ENCODE peak calls at places on chromosomes 13 and 19, in nine cellular contexts. G is cardiac muscle cell; T is GM23248; Z is CD8-positive, alpha-beta T cell; F is heart right ventricle; B is tibial nerve; R is transverse colon; V is tibial artery; P is psoas muscle. N is an unnamed sample. For H3K4me1, the result is how much of the 10 kb centered on the place peaks cover.

GRCh38 chr19:12095111-12095790 is 30.7 kb downstream of the ZNF844 start:
- DNase-seq in G (no peak), T (peak), Z (no peak), F (no peak), B (no peak), R (no peak), V (no peak), P (no peak), N (no peak)

GRCh38 chr19:38555200-38555599 is 62.6 kb downstream of the MAP4K1 start:
- DNase-seq in G (no peak), T (no peak), Z (no peak), F (no peak), B (no peak), R (no peak), V (no peak), P (no peak), N (no peak)

GRCh38 chr13:59906413-59907027 is 257.2 kb downstream of the DIAPH3 start:
- DNase-seq in G (peak), T (peak), Z (no peak), F (no peak), B (no peak), R (no peak), V (no peak), P (no peak), N (no peak)

GRCh38 chr19:19382118-19382517 is 23.4 kb upstream of the GATAD2A start:
- DNase-seq in G (no peak), T (no peak), Z (no peak), F (no peak), B (no peak), R (peak), V (no peak), P (no peak), N (no peak)

GRCh38 chr19:18049390-18049789 is 37.3 kb downstream of the IL12RB1 start:
- DNase-seq in G (no peak), T (peak), Z (no peak), F (peak), B (peak), R (peak), V (peak), P (peak), N (peak)

GRCh38 chr19:45477713-45478453 is 10.1 kb downstream of the FOSB start:
- DNase-seq in G (no peak), T (peak), Z (no peak), F (no peak), B (no peak), R (no peak), V (no peak), P (no peak), N (no peak)

GRCh38 chr13:103469771-103470170 is 403.6 kb upstream of the SLC10A2 start:
- DNase-seq in G (no peak), T (no peak), Z (no peak), F (no peak), B (no peak), R (no peak), V (no peak), P (no peak), N (no peak)

GRCh38 chr13:94154362-94154761 is 325.1 kb downstream of the DCT start:
- DNase-seq in G (no peak), T (peak), Z (no peak), F (no peak), B (peak), R (no peak), V (peak), P (peak), N (no peak)

GRCh38 chr13:99322297-99323103 is 15.3 kb upstream of the GPR183 start:
- DNase-seq in G (no peak), T (peak), Z (peak), F (no peak), B (no peak), R (no peak), V (no peak), P (no peak), N (no peak)

GRCh38 chr13:90518398-90518797 is 829.1 kb upstream of the MIR17HG start:
- DNase-seq in G (no peak), T (no peak), Z (no peak), F (no peak), B (no peak), R (no peak), V (no peak), P (no peak), N (no peak)

GRCh38 chr13:66305960-66306617 is 924.0 kb downstream of the PCDH9 start:
- DNase-seq in G (no peak), T (no peak), Z (no peak), F (no peak), B (no peak), R (no peak), V (no peak), P (no peak), N (no peak)

GRCh38 chr13:26561636-26562537 is 4.4 kb downstream of the WASF3 start:
- DNase-seq in G (peak), T (peak), Z (no peak), F (no peak), B (no peak), R (no peak), V (no peak), P (no peak), N (no peak)

GRCh38 chr13:98656223-98656622 is 79.3 kb upstream of the STK24 start:
- DNase-seq in G (no peak), T (no peak), Z (no peak), F (no peak), B (no peak), R (no peak), V (no peak), P (no peak), N (no peak)

GRCh38 chr13:109139346-109139745 is 509.9 kb downstream of the MYO16 start:
- DNase-seq in G (no peak), T (no peak), Z (no peak), F (no peak), B (no peak), R (no peak), V (no peak), P (no peak), N (no peak)

GRCh38 chr19:45243144-45243732 is 2.0 kb downstream of the EXOC3L2 start:
- DNase-seq in G (no peak), T (no peak), Z (no peak), F (no peak), B (no peak), R (no peak), V (no peak), P (no peak), N (no peak)

GRCh38 chr13:79837741-79838450 is 356.9 kb downstream of the NDFIP2 start:
- DNase-seq in G (no peak), T (peak), Z (no peak), F (no peak), B (no peak), R (no peak), V (no peak), P (no peak), N (no peak)

GRCh38 chr19:32200312-32201038 is 144.9 kb upstream of the ZNF507 start:
- DNase-seq in G (no peak), T (no peak), Z (no peak), F (peak), B (no peak), R (no peak), V (no peak), P (no peak), N (peak)

GRCh38 chr13:45055198-45055901 is 65.0 kb upstream of the GTF2F2 start:
- DNase-seq in G (no peak), T (peak), Z (no peak), F (no peak), B (no peak), R (peak), V (no peak), P (no peak), N (no peak)

GRCh38 chr13:38223093-38223492 is 126.6 kb upstream of the UFM1 start:
- DNase-seq in G (peak), T (peak), Z (no peak), F (no peak), B (no peak), R (no peak), V (no peak), P (no peak), N (no peak)

GRCh38 chr13:47211106-47211505 is 314.3 kb upstream of the HTR2A start:
- DNase-seq in G (no peak), T (peak), Z (no peak), F (no peak), B (no peak), R (no peak), V (no peak), P (no peak), N (no peak)

GRCh38 chr13:19795956-19796355 is 13.2 kb upstream of the PSPC1 start:
- DNase-seq in G (no peak), T (no peak), Z (no peak), F (no peak), B (no peak), R (no peak), V (no peak), P (no peak), N (no peak)
- H3K27ac ChIP-seq in G (no peak), T (no peak), Z (no peak), F (no peak), B (no peak), R (no peak), V (no peak), P (no peak), N (no peak)

GRCh38 chr13:41465965-41466364 is 8.6 kb downstream of the RGCC start:
- DNase-seq in G (no peak), T (no peak), Z (no peak), F (no peak), B (no peak), R (no peak), V (no peak), P (no peak), N (no peak)
- H3K4me1 ChIP-seq in G (under half), T (under half), Z (half or more), F (under half), B (under half), R (under half), V (under half), P (under half), N (half or more)

DNA sequence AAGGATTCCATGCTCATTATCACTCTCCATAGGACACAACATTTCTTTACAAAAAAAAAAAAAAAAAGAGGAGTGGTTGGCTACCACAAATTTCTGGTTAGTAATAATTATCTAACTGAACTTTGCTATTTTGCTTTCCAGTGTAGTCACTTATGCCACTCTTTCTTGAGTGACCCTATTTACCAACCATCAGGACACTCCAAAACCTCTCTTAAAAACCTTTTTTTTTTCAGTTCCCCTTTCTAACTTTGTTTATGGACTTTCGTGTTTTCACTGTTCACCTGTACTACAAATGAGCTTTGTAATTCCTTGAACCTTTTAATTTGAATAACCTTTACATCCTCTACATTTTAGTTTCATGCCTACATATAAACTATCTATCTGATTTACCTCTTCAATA is 686.5 kb upstream of the PCDH9 start:
- DNase-seq in G (no peak), T (no peak), Z (no peak), F (no peak), B (no peak), R (no peak), V (no peak), P (no peak), N (no peak)
- H3K4me3 ChIP-seq in G (no peak), T (no peak), Z (no peak), F (no peak), B (no peak), R (no peak), V (no peak), P (no peak), N (no peak)

GRCh38 chr19:4556574-4557185 is 2.8 kb downstream of the SEMA6B start:
- DNase-seq in G (peak), T (peak), Z (peak), F (no peak), B (no peak), R (peak), V (no peak), P (no peak), N (no peak)

GRCh38 chr19:4559569-4559968 is at the start of gene SEMA6B:
- DNase-seq in G (no peak), T (no peak), Z (no peak), F (no peak), B (peak), R (no peak), V (peak), P (peak), N (peak)

GRCh38 chr19:4557971-4558941 is 1.2 kb downstream of the SEMA6B start:
- DNase-seq in G (peak), T (peak), Z (peak), F (no peak), B (no peak), R (peak), V (no peak), P (no peak), N (no peak)

GRCh38 chr19:4555657-4556561 is 3.6 kb downstream of the SEMA6B start:
- DNase-seq in G (no peak), T (no peak), Z (no peak), F (no peak), B (no peak), R (peak), V (no peak), P (no peak), N (no peak)

DNA sequence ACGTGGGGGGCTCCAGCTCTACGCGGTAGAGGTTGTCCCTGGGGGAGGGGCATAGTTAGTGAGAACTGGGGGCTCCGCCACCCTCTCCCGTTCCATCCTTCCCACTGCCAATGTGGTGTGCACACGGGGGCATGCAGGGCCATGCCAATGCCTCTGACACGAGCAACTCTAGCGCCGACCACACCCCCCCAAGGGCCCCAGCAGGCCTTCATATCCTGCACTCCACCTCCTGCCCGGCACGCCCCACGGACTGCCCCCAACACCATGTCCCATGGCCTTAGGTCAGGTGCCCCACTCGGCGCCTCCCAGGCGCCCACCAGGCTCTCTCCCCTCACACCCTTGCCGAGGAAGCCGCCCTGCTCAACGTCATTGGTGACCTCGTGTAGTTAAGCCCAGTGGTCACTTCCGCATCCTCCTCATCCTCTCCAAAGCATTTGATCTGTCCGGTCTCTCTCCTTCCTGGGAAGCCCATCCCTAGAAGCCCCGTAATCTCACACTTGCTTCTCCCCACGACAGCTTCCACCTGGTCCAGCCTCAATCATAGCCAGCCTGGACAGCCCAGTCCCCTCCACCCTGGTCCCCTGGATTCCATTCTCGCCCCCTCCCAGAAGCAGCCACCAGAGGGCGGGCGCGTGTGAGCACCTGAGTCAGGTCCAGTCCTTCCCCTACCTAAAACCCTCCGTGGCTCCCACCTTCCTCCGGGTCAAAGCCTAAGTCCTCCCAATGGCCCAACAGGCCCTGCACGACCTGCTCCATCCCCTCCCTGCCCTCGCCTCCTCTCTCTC is 2.1 kb downstream of the SEMA6B start:
- DNase-seq in G (no peak), T (no peak), Z (no peak), F (no peak), B (no peak), R (no peak), V (no peak), P (no peak), N (no peak)
- H3K27ac ChIP-seq in G (no peak), T (no peak), Z (no peak), F (peak), B (no peak), R (no peak), V (no peak), P (no peak), N (no peak)

DNA sequence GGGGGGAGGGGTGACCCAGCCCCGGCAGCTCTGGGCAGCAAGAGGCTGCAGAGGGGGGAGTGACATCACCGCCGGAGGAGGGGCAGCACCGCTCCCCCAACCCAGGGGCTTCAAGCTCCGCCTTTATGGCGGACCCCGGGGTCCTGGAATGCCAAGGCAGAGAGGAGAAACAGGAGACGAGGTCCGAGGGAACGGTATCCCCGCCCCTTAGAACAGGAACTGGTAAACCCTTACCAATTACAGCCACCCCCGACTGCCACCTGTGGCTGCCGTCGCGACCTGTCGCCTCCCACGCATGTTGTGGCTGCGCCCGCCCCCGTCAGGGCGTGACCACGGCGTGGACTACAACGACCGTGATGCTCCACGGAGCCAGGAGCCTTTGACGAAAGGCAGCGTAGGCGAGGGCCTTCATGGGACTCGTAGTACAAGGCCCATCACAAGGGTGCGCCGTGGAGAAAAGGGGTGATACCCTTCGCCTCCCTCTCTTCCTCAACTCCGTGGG is 4.1 kb upstream of the KCNC3 start:
- DNase-seq in G (peak), T (peak), Z (peak), F (peak), B (peak), R (peak), V (peak), P (peak), N (peak)
- H3K4me1 ChIP-seq in G (under half), T (under half), Z (under half), F (under half), B (under half), R (under half), V (under half), P (under half), N (under half)

GRCh38 chr19:41325947-41326706 is 16.2 kb downstream of the CCDC97 start:
- DNase-seq in G (peak), T (peak), Z (peak), F (no peak), B (no peak), R (peak), V (peak), P (no peak), N (no peak)
- H3K4me3 ChIP-seq in G (no peak), T (peak), Z (no peak), F (peak), B (peak), R (no peak), V (peak), P (peak), N (peak)

DNA sequence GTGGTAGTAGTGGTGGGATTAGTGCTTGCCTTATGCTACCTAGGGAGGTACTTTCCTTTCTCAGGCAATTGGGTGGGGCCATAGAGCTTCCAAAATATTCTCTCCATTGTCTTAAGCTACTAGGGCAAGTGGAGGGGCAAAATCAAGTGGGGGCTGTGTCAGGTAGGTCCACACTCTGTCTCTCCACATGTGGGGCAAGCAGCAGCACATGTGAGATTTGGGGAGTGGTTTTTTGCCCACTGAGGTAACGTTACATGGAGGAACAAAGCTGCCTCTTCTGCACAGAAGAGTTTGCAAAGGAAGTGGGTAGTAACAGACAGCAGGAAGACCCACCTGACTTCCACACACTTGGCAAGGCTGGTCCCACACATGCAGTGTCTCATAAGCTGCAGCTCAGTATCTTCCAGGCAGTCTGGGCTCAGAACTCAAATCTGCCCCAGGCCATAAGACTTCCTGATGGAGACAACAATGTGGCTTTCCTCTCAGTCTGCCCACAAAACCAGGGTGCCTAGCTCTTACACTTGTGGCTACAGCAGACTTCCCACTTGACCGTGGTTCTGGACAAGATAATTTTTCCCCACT is 1581.5 kb upstream of the PCDH20 start:
- DNase-seq in G (no peak), T (no peak), Z (no peak), F (no peak), B (no peak), R (no peak), V (no peak), P (no peak), N (no peak)
- H3K27ac ChIP-seq in G (no peak), T (no peak), Z (no peak), F (no peak), B (no peak), R (no peak), V (no peak), P (no peak), N (no peak)

GRCh38 chr19:15287496-15287895 is 44.8 kb downstream of the BRD4 start:
- DNase-seq in G (no peak), T (no peak), Z (no peak), F (no peak), B (no peak), R (no peak), V (no peak), P (no peak), N (no peak)

GRCh38 chr19:15285896-15286591 is 46.3 kb downstream of the BRD4 start:
- DNase-seq in G (no peak), T (no peak), Z (no peak), F (no peak), B (no peak), R (no peak), V (no peak), P (no peak), N (no peak)

GRCh38 chr19:15284896-15285295 is 47.4 kb downstream of the BRD4 start:
- DNase-seq in G (no peak), T (no peak), Z (no peak), F (no peak), B (no peak), R (no peak), V (no peak), P (no peak), N (no peak)

GRCh38 chr19:15288146-15288963 is 44.0 kb downstream of the BRD4 start:
- DNase-seq in G (no peak), T (peak), Z (no peak), F (no peak), B (no peak), R (no peak), V (no peak), P (no peak), N (no peak)

DNA sequence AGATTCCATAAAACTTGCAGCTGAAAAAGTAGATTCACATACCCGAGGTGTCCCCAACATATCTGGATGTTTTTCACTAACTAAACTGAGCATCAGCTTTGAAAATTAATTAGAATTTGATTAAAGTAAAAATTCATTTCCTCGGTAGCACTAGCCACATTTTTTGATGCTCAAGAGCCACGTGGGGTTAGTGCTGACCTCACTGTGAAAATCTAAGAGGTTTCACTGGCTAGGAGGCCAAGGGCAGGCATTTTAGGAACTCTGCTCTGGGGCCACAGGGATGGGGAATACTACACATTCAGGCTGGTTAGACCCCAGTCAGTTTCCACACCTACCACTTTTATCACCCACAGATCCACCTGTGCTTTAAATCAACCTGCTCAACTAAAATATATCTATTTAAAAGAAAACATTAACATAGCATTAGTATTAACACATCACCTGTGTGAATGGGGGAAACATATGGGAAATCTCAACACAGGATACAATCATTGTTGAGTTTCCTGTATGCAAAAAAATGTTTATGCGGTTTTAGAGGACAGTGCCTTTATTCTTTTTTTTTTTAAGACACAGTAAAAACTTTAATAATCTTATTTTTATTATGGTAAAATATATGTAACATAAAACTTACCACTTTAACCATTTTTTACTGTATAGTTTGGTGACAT is 45.5 kb downstream of the BRD4 start:
- DNase-seq in G (no peak), T (no peak), Z (no peak), F (no peak), B (no peak), R (no peak), V (no peak), P (no peak), N (no peak)
- H3K4me1 ChIP-seq in G (half or more), T (half or more), Z (half or more), F (half or more), B (half or more), R (half or more), V (half or more), P (half or more), N (half or more)